ENCODE peak calls at places on chromosomes 3 and 15, in four cellular contexts. N is H1, C is GM12878, B is HepG2. F is an unnamed sample.

GRCh38 chr3:5290915-5291314 is 103.4 kb downstream of the EDEM1 start:
- DNase-seq in N (no peak), C (no peak), B (no peak), F (no peak)

GRCh38 chr3:53236112-53236841 is 19.5 kb downstream of the TKT start:
- DNase-seq in N (no peak), C (no peak), B (peak; percentile 52), F (peak; percentile 54)

GRCh38 chr3:124272611-124273151 is 280.8 kb upstream of the ROPN1 start:
- DNase-seq in N (no peak), C (no peak), B (no peak), F (no peak)

GRCh38 chr3:43442872-43443395 is 156.6 kb downstream of the SNRK start:
- DNase-seq in N (no peak), C (no peak), B (no peak), F (no peak)

GRCh38 chr15:50358805-50359204 is 3.8 kb upstream of the GABPB1 start:
- DNase-seq in N (no peak), C (no peak), B (peak; percentile 57), F (peak; percentile 48)

GRCh38 chr3:149128856-149129255 is 582 bp upstream of the HPS3 start:
- DNase-seq in N (no peak), C (no peak), B (no peak), F (no peak)

GRCh38 chr3:42613462-42613861 is 13.0 kb downstream of the NKTR start:
- DNase-seq in N (no peak), C (no peak), B (no peak), F (peak; percentile 39)

GRCh38 chr3:50562866-50563265 is 4.7 kb downstream of the C3orf18 start:
- DNase-seq in N (no peak), C (no peak), B (no peak), F (no peak)

GRCh38 chr3:149564079-149564478 is 89.6 kb downstream of the TM4SF4 start:
- DNase-seq in N (no peak), C (no peak), B (no peak), F (no peak)

GRCh38 chr15:29756358-29757267 is 65.7 kb downstream of the TJP1 start:
- DNase-seq in N (no peak), C (no peak), B (no peak), F (no peak)

GRCh38 chr3:188931531-188931930 is 240.2 kb upstream of the TPRG1 start:
- DNase-seq in N (no peak), C (no peak), B (no peak), F (no peak)

GRCh38 chr3:58630710-58631092 is 35.9 kb downstream of the FAM3D start:
- DNase-seq in N (no peak), C (no peak), B (no peak), F (no peak)

GRCh38 chr3:39388741-39389248 is 5.6 kb downstream of the SLC25A38 start:
- DNase-seq in N (no peak), C (peak; percentile 89), B (no peak), F (peak; percentile 88)

GRCh38 chr15:100663066-100663465 is 60.7 kb downstream of the ASB7 start:
- DNase-seq in N (peak; percentile 65), C (no peak), B (no peak), F (peak; percentile 13)

GRCh38 chr15:73593278-73594074 is 39.7 kb downstream of the NPTN start:
- DNase-seq in N (no peak), C (no peak), B (no peak), F (peak; percentile 35)

GRCh38 chr15:77097921-77098320 is 27.0 kb upstream of the TSPAN3 start:
- DNase-seq in N (no peak), C (no peak), B (no peak), F (no peak)

GRCh38 chr3:123416173-123416572 is 32.7 kb downstream of the ADCY5 start:
- DNase-seq in N (no peak), C (no peak), B (no peak), F (no peak)

DNA sequence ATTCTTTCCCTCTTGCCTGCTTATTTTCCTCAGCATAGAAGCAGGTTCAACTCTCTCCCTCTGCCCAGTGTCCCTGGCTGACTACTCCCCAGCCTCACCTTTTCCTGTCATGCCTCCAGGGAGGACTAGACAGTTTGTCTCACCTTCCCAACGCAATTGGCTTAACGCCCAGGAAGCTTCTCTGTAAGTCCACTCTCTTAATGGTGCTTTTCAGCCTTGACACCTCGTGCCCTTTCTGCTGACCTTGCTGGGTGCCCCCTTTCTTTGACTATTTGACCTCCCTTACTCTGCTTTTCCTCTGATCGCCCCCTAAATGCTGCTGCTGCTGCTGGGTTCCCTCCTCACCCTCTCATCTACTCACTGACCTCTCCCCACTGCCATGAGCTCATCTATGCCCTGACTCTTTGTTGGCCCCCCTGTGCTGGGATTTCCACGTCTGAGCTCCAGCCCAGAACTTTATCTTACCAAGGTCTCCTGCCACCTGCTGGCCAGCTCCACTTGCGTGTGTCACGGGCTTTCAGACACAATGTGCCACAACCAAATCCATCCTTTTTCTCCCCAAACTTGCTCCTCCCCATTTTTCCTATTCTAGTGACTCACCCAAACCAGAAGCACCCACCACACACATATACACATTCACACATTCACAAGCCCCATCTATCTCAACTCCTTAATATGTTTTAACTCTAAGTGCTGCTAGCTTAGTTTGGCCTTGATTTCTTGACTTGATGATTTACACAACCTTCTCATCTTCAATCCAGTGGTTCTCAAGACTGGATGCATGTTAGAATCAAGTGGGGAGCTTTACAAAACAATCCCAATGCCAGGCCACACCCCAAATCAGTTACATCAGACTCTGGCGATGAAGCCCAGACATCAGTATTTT is 16.6 kb downstream of the EPB42 start:
- DNase-seq in N (peak; percentile 67), C (no peak), B (peak; percentile 53), F (peak; percentile 63)
- TF ChIP-seq HDAC6 in N (no peak), C (no peak), B (no peak), F (no peak)

GRCh38 chr3:183508818-183509217 is 46.7 kb downstream of the KLHL6 start:
- DNase-seq in N (no peak), C (no peak), B (no peak), F (no peak)

GRCh38 chr3:183504597-183504996 is 50.9 kb downstream of the KLHL6 start:
- DNase-seq in N (no peak), C (no peak), B (no peak), F (no peak)

GRCh38 chr3:183507551-183507950 is 48.0 kb downstream of the KLHL6 start:
- DNase-seq in N (no peak), C (no peak), B (no peak), F (no peak)

GRCh38 chr3:183503738-183504137 is 51.8 kb downstream of the KLHL6 start:
- DNase-seq in N (no peak), C (no peak), B (no peak), F (no peak)

DNA sequence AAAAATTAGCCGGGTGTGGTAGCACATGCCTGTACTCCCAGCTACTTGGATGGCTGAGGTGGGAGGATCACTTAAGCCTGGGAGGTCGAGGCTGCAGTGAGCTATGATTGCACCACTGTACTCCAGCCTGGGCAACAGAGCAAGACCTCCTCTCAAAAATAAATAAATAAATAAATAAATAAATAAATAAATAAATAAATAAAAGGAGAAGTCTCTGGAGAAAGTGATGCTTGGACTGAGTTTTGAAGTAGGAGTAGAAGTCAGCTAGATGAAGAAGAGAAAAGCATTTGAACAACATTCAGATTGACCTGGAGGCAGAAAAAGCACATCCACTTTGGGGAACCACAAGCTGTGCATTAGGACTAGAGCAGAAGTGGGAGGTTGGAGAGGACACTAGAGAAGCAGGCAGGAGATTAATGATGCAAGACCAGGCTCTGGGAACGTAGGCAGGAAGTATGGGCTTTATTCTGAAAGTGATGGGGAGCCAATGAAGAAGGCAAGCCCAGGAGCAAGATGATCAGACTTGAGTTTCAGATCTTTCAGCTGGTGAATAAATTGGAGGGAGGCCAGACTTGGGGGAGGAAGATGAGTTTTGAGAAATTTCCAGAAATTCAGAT is 48.7 kb downstream of the KLHL6 start:
- DNase-seq in N (no peak), C (no peak), B (no peak), F (no peak)
- TF ChIP-seq CREB1 in N (no peak), C (no peak), B (no peak), F (no peak)

GRCh38 chr3:17300441-17300840 is 415.7 kb downstream of the PLCL2 start:
- DNase-seq in N (no peak), C (no peak), B (no peak), F (no peak)

GRCh38 chr3:17302774-17303173 is 418.0 kb downstream of the PLCL2 start:
- DNase-seq in N (no peak), C (no peak), B (no peak), F (no peak)

GRCh38 chr3:17304969-17305368 is 420.2 kb downstream of the PLCL2 start:
- DNase-seq in N (no peak), C (no peak), B (no peak), F (no peak)

GRCh38 chr3:17301271-17301670 is 416.5 kb downstream of the PLCL2 start:
- DNase-seq in N (no peak), C (no peak), B (no peak), F (no peak)

GRCh38 chr3:17302170-17302569 is 417.4 kb downstream of the PLCL2 start:
- DNase-seq in N (no peak), C (no peak), B (no peak), F (no peak)
- TF ChIP-seq HDAC6 in N (no peak), C (no peak), B (no peak), F (no peak)

GRCh38 chr3:29186131-29186599 is 94.7 kb upstream of the RBMS3 start:
- DNase-seq in N (no peak), C (no peak), B (no peak), F (no peak)
- TF ChIP-seq CREB1 in N (no peak), C (no peak), B (no peak), F (no peak)

DNA sequence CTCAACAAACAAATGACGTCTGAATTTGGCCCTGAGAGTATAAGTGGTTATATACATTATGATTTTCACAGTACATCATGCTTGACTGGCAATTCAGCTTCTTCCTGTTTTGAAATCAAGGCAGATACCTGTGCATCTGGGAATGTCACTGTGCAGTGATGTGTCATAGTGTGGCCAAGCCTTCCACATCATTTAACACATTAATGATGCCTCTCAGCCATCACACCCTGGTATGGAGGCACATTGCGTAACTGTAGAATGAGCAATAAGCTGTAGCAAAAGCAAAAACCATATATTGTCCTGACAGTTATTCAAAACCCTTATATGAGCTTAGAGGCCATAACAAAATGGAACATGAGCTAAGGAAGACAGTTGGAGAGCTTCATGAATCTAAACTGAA is 246.0 kb downstream of the EPHA3 start:
- DNase-seq in N (no peak), C (no peak), B (no peak), F (no peak)
- TF ChIP-seq HDAC6 in N (no peak), C (no peak), B (no peak), F (no peak)

DNA sequence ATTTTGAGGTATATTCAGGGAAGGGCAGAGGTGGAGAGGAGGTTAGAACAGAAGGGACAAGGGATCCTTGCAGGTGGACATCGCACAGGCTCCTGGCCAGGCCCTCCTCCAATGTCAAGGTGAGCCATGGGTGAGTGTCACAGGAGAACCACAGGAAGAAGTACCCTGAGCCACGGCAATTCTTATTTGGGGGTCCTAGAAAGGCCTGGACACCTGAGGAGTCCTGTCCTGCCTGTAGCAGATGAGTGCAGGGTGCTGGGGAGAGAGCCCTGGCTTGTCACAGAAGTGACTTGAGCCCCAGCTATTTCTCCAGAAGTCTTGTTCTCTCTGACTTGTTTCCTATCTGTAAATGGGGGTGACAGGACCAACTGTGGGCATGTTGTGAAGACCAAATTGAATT is 4.3 kb downstream of the SLC6A20 start:
- DNase-seq in N (no peak), C (no peak), B (no peak), F (no peak)
- TF ChIP-seq CREB1 in N (no peak), C (no peak), B (no peak), F (no peak)

DNA sequence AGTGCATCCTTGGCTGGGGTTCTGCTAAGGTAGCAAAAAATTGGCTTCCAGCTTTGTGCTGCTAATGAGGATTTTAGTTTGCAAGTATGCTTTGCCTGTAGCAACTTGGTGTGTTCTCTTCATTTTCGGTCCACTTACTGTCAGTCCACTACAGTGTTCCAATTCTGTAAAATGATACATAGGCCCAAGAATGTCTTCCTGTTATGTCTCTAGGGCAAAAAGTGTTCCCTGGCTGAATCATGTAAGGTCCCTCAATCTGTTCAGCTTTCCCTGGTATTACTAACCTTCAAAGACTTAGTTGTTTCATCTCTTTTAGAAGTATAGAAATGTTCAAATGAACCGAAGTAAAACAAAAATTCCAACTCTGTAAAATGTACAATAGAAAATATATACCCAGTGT is 615.5 kb downstream of the CADM2 start:
- DNase-seq in N (no peak), C (no peak), B (no peak), F (no peak)
- TF ChIP-seq HDAC6 in N (no peak), C (no peak), B (no peak), F (no peak)

F was measured in K562.